ENCODE peak calls at places on chromosomes 2 and 18, in eight cellular contexts. Q is CD4-positive, CD25-positive, alpha-beta regulatory T cell; Z is transverse colon; U is cardiac muscle cell; M is HCT116; R is trophoblast cell; T is tibial nerve; E is OCI-LY7. H is an unnamed sample. For H3K4me1, the result is how much of the 10 kb centered on the place peaks cover.

GRCh38 chr2:191318037-191318728 is 73.0 kb downstream of the MYO1B start:
- DNase-seq in Q (no peak), Z (peak), U (no peak), M (no peak), R (no peak), T (no peak), E (no peak), H (no peak)

GRCh38 chr2:45743531-45744391 is 92.3 kb downstream of the PRKCE start:
- DNase-seq in Q (no peak), Z (peak), U (no peak), M (no peak), R (no peak), T (peak), E (no peak), H (peak)

GRCh38 chr2:44291281-44292248 is 16.3 kb downstream of the SLC3A1 start:
- DNase-seq in Q (peak), Z (peak), U (peak), M (peak), R (peak), T (no peak), E (no peak), H (peak)

GRCh38 chr2:192051533-192051932 is 143.2 kb downstream of the TMEFF2 start:
- DNase-seq in Q (no peak), Z (no peak), U (no peak), M (no peak), R (no peak), T (no peak), E (no peak), H (no peak)

GRCh38 chr2:19649107-19649506 is 252.7 kb downstream of the TTC32 start:
- DNase-seq in Q (no peak), Z (no peak), U (no peak), M (no peak), R (peak), T (no peak), E (no peak), H (no peak)

GRCh38 chr18:79608069-79608468 is 71.5 kb upstream of the CTDP1 start:
- DNase-seq in Q (no peak), Z (no peak), U (no peak), M (no peak), R (no peak), T (peak), E (no peak), H (no peak)

GRCh38 chr2:159093496-159093895 is 125.1 kb downstream of the TANC1 start:
- DNase-seq in Q (no peak), Z (peak), U (no peak), M (no peak), R (no peak), T (no peak), E (no peak), H (no peak)

GRCh38 chr2:131042161-131042775 is 51.0 kb downstream of the FAM168B start:
- DNase-seq in Q (no peak), Z (no peak), U (no peak), M (no peak), R (peak), T (no peak), E (no peak), H (no peak)

GRCh38 chr2:128605421-128605820 is 286.8 kb upstream of the HS6ST1 start:
- DNase-seq in Q (no peak), Z (no peak), U (no peak), M (no peak), R (no peak), T (no peak), E (no peak), H (no peak)

DNA sequence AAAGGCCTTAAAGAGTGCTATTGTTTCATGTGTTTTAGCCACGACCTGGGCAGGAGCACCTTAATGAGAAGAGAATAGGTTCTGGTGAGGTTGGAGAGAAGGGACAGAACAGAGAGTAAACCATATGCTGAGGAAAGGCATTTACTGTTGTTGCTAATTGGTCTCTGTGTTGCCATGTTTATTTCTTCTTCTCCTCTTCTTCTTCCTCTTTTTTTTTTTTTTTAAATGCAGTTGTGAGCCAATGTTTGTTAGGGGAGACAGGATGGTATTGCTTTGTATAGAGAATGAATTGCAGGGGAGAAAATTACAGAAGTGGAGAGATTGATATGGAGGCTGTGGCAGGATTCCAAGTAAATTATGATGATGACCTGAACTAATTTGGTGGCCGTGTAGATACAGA is 2.6 kb downstream of the SCN9A start:
- DNase-seq in Q (no peak), Z (no peak), U (no peak), M (no peak), R (no peak), T (no peak), E (no peak), H (no peak)
- H3K4me3 ChIP-seq in Q (no peak), Z (no peak), U (no peak), M (no peak), R (no peak), T (no peak), E (no peak), H (no peak)

DNA sequence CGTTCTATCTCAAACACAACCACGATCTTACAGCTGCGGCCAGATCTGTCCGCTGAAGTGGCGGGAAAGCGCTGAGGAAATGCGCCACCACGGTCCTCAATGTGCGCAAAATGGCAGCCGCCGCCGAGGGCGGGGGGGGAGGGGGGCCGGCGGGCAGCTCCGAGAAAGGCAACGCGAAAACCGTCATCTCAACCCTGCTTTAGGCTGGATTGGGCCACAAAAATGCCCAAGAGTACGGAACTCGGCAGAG is 443 bp downstream of the SRSF7 start:
- DNase-seq in Q (peak), Z (peak), U (no peak), M (no peak), R (peak), T (peak), E (peak), H (peak)
- H3K4me1 ChIP-seq in Q (half or more), Z (under half), U (under half), M (under half), R (under half), T (under half), E (half or more), H (under half)

GRCh38 chr2:172427256-172427989 is at the start of gene ITGA6:
- DNase-seq in Q (peak), Z (peak), U (peak), M (peak), R (peak), T (peak), E (no peak), H (peak)

GRCh38 chr2:172430027-172430426 is 2.6 kb downstream of the ITGA6 start:
- DNase-seq in Q (no peak), Z (no peak), U (no peak), M (no peak), R (no peak), T (no peak), E (no peak), H (no peak)

GRCh38 chr2:172427990-172428840 is 829 bp downstream of the ITGA6 start:
- DNase-seq in Q (peak), Z (peak), U (peak), M (no peak), R (peak), T (peak), E (no peak), H (peak)

GRCh38 chr2:172429351-172429968 is 2.1 kb downstream of the ITGA6 start:
- DNase-seq in Q (no peak), Z (no peak), U (no peak), M (no peak), R (peak), T (no peak), E (no peak), H (no peak)

DNA sequence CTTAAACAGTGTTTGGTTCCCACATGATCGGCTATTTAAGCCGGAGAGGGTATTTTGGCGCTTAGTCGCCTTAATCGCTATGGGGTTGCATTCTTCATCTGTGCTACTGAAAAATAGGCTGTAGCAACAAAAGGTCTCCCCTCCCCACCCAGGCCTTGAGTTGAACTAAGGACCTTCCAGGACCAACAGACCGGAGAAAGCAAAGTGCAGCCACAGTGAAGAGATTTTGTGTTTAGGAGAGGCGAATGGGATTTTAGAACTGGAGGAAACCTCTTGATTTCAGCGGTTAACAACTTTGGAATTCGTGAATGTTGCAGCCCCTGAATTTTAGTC is 1.4 kb downstream of the ITGA6 start:
- DNase-seq in Q (no peak), Z (no peak), U (peak), M (no peak), R (no peak), T (no peak), E (no peak), H (no peak)
- H3K27ac ChIP-seq in Q (no peak), Z (peak), U (peak), M (peak), R (no peak), T (peak), E (no peak), H (peak)

GRCh38 chr2:64533882-64534281 is 9.8 kb downstream of the AFTPH start:
- DNase-seq in Q (no peak), Z (no peak), U (no peak), M (no peak), R (no peak), T (no peak), E (no peak), H (no peak)

GRCh38 chr2:64535024-64535423 is 10.9 kb downstream of the AFTPH start:
- DNase-seq in Q (no peak), Z (no peak), U (no peak), M (no peak), R (no peak), T (no peak), E (no peak), H (no peak)

GRCh38 chr2:64532030-64532429 is 7.9 kb downstream of the AFTPH start:
- DNase-seq in Q (no peak), Z (no peak), U (no peak), M (no peak), R (no peak), T (no peak), E (no peak), H (no peak)

GRCh38 chr2:64537991-64538390 is 13.9 kb downstream of the AFTPH start:
- DNase-seq in Q (no peak), Z (no peak), U (no peak), M (no peak), R (peak), T (no peak), E (no peak), H (no peak)

DNA sequence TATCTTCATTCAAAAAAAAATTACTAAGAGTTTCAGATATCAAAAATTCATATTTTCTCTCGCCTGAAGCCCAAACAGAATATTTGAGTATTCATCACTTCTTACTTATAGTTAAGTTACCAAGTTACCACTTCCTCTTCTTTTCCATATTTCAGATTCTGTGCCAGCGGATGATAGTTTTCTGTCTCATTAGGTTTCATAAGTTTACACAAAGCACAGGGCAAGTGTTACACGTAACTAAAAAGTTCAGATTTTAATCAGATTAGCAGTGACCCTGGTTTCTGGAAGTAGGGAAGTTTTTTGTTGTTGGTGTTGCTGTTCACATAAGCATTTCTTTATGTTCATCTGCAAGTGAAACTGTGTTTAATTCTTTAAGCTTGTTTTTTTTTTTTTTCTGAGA is 10.2 kb downstream of the AFTPH start:
- DNase-seq in Q (peak), Z (no peak), U (no peak), M (no peak), R (no peak), T (no peak), E (peak), H (no peak)
- H3K4me3 ChIP-seq in Q (peak), Z (no peak), U (no peak), M (no peak), R (no peak), T (no peak), E (no peak), H (no peak)

GRCh38 chr2:36376319-36376765 is 20.8 kb downstream of the CRIM1 start:
- DNase-seq in Q (no peak), Z (peak), U (peak), M (no peak), R (no peak), T (peak), E (no peak), H (peak)

GRCh38 chr2:36371963-36372391 is 16.4 kb downstream of the CRIM1 start:
- DNase-seq in Q (no peak), Z (no peak), U (no peak), M (no peak), R (peak), T (no peak), E (no peak), H (no peak)

GRCh38 chr2:36374586-36374985 is 19.0 kb downstream of the CRIM1 start:
- DNase-seq in Q (no peak), Z (no peak), U (no peak), M (no peak), R (peak), T (no peak), E (no peak), H (no peak)

GRCh38 chr2:36371070-36371962 is 15.7 kb downstream of the CRIM1 start:
- DNase-seq in Q (no peak), Z (peak), U (no peak), M (no peak), R (peak), T (no peak), E (no peak), H (no peak)

DNA sequence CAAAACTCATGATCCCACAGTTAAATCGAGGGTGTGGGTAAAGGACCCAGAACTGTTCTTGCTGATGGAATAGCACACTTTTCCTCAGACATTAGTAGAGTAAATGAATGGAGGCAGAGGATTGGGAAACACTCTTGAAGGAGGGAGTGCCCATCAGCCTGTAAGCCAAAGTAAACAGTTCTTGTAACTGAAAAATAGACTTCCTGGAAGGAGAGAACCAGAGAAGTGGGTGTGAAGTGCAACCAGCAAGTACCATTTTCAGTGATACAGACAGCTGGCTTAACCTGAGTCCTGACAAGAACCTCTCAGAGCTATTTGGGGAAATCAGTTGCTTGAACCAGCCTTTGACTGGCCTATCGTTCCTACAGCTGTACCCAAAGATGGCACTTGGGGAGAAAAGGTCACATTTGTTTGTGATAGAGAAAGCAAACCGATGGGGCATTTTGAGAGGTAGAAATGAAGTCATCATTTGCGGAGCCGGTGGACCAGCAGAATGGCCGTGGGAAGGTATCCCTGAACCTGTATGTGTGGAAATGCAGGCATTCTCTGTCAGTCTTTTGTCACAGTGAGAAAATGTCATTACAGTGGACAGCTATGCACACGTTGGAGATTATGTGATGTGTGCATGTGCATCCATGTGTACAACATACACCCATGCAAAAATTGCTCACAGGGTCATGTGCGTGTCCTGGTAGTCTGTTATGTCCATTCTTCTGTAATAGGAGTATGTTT is 17.7 kb downstream of the CRIM1 start:
- DNase-seq in Q (peak), Z (peak), U (no peak), M (no peak), R (peak), T (no peak), E (no peak), H (peak)
- H3K4me1 ChIP-seq in Q (under half), Z (half or more), U (under half), M (half or more), R (under half), T (under half), E (under half), H (half or more)

GRCh38 chr2:10119601-10120157 is 2.9 kb upstream of the RRM2 start:
- DNase-seq in Q (no peak), Z (no peak), U (no peak), M (no peak), R (no peak), T (no peak), E (no peak), H (no peak)
- H3K27ac ChIP-seq in Q (peak), Z (peak), U (peak), M (peak), R (peak), T (no peak), E (peak), H (peak)

GRCh38 chr2:160952462-160952861 is 207.8 kb upstream of the TANK start:
- DNase-seq in Q (no peak), Z (peak), U (no peak), M (no peak), R (no peak), T (no peak), E (no peak), H (peak)
- H3K4me3 ChIP-seq in Q (no peak), Z (no peak), U (no peak), M (no peak), R (no peak), T (no peak), E (no peak), H (no peak)

H was measured in lung.